ENCODE peak calls at places on chromosomes 11 and 22, in nine cellular contexts. Q is neural progenitor cell, S is HCT116, L is OCI-LY7, Y is hepatocyte, H is GM23248, X is PC-3, B is SK-N-SH, T is GM23338. C is an unnamed sample. For H3K79me2, the result is how much of the 10 kb centered on the place peaks cover.

GRCh38 chr11:1563149-1563638 is 8.9 kb downstream of the DUSP8 start:
- DNase-seq in Q (no peak), S (no peak), L (no peak), Y (no peak), H (no peak), X (no peak), B (no peak), T (no peak), C (no peak)

GRCh38 chr11:78257654-78258053 is 68.9 kb downstream of the USP35 start:
- DNase-seq in Q (no peak), S (no peak), L (no peak), Y (no peak), H (no peak), X (no peak), B (no peak), T (no peak), C (no peak)

GRCh38 chr11:125224391-125225015 is 60.0 kb downstream of the PKNOX2 start:
- DNase-seq in Q (peak), S (peak), L (no peak), Y (peak), H (peak), X (peak), B (peak), T (peak), C (no peak)

GRCh38 chr11:115222863-115223530 is 281.2 kb downstream of the CADM1 start:
- DNase-seq in Q (no peak), S (no peak), L (peak), Y (no peak), H (peak), X (no peak), B (no peak), T (no peak), C (peak)

GRCh38 chr11:64448599-64449380 is 89.8 kb downstream of the RPS6KA4 start:
- DNase-seq in Q (peak), S (peak), L (peak), Y (peak), H (peak), X (peak), B (peak), T (peak), C (peak)

GRCh38 chr11:73784734-73785133 is 2.9 kb upstream of the MRPL48 start:
- DNase-seq in Q (no peak), S (no peak), L (no peak), Y (no peak), H (no peak), X (no peak), B (no peak), T (no peak), C (no peak)

GRCh38 chr11:120431633-120432032 is 79.9 kb upstream of the GRIK4 start:
- DNase-seq in Q (peak), S (peak), L (peak), Y (peak), H (peak), X (peak), B (peak), T (peak), C (peak)

GRCh38 chr11:9020881-9021280 is 17.1 kb upstream of the NRIP3 start:
- DNase-seq in Q (no peak), S (no peak), L (no peak), Y (no peak), H (no peak), X (no peak), B (no peak), T (no peak), C (no peak)

GRCh38 chr11:12086271-12087074 is 23.9 kb upstream of the MICAL2 start:
- DNase-seq in Q (no peak), S (peak), L (no peak), Y (peak), H (peak), X (peak), B (no peak), T (no peak), C (no peak)

GRCh38 chr11:80899381-80899780 is 1458.6 kb upstream of the TENM4 start:
- DNase-seq in Q (no peak), S (no peak), L (no peak), Y (no peak), H (peak), X (peak), B (no peak), T (no peak), C (no peak)

GRCh38 chr11:6638437-6638836 is 17.2 kb downstream of the DCHS1 start:
- DNase-seq in Q (no peak), S (no peak), L (no peak), Y (no peak), H (no peak), X (no peak), B (no peak), T (no peak), C (no peak)

GRCh38 chr11:128156486-128156885 is 430.9 kb downstream of the ETS1 start:
- DNase-seq in Q (peak), S (no peak), L (no peak), Y (no peak), H (no peak), X (peak), B (no peak), T (no peak), C (no peak)

GRCh38 chr22:42686756-42687491 is 33.7 kb downstream of the A4GALT start:
- DNase-seq in Q (no peak), S (no peak), L (no peak), Y (no peak), H (no peak), X (no peak), B (no peak), T (no peak), C (no peak)

GRCh38 chr11:34758262-34758661 is 137.4 kb downstream of the EHF start:
- DNase-seq in Q (no peak), S (no peak), L (no peak), Y (no peak), H (no peak), X (no peak), B (peak), T (no peak), C (no peak)

GRCh38 chr22:22663861-22664800 is 19.7 kb downstream of the GGTLC2 start:
- DNase-seq in Q (no peak), S (no peak), L (no peak), Y (no peak), H (no peak), X (peak), B (no peak), T (no peak), C (no peak)

GRCh38 chr11:58204042-58204441 is at the start of gene OR1S2:
- DNase-seq in Q (no peak), S (no peak), L (no peak), Y (no peak), H (no peak), X (no peak), B (no peak), T (no peak), C (no peak)

GRCh38 chr11:19060629-19061028 is at the start of gene MRGPRX2:
- DNase-seq in Q (no peak), S (no peak), L (no peak), Y (no peak), H (no peak), X (no peak), B (no peak), T (no peak), C (no peak)

GRCh38 chr22:30127749-30128166 is 47.5 kb downstream of the HORMAD2 start:
- DNase-seq in Q (no peak), S (no peak), L (no peak), Y (no peak), H (peak), X (no peak), B (no peak), T (no peak), C (no peak)

GRCh38 chr22:23786261-23786710 is 480 bp upstream of the SMARCB1 start:
- DNase-seq in Q (no peak), S (no peak), L (peak), Y (no peak), H (no peak), X (no peak), B (peak), T (no peak), C (peak)

GRCh38 chr22:50007057-50007511 is 5.5 kb downstream of the IL17REL start:
- DNase-seq in Q (no peak), S (no peak), L (no peak), Y (peak), H (no peak), X (peak), B (no peak), T (no peak), C (no peak)

GRCh38 chr11:94140154-94140655 is 11.6 kb downstream of the PANX1 start:
- DNase-seq in Q (no peak), S (no peak), L (no peak), Y (no peak), H (no peak), X (no peak), B (no peak), T (no peak), C (no peak)

GRCh38 chr11:61489833-61490585 is 18.5 kb upstream of the LRRC10B start:
- DNase-seq in Q (peak), S (no peak), L (no peak), Y (peak), H (peak), X (peak), B (peak), T (peak), C (no peak)

GRCh38 chr22:17313591-17313990 is 55.7 kb upstream of the CECR2 start:
- DNase-seq in Q (no peak), S (no peak), L (no peak), Y (no peak), H (no peak), X (no peak), B (no peak), T (no peak), C (no peak)

GRCh38 chr11:60208146-60208895 is 25.4 kb upstream of the MS4A6A start:
- DNase-seq in Q (peak), S (no peak), L (no peak), Y (no peak), H (no peak), X (no peak), B (no peak), T (no peak), C (no peak)

GRCh38 chr11:122803716-122804115 is 34.6 kb upstream of the CRTAM start:
- DNase-seq in Q (no peak), S (no peak), L (no peak), Y (no peak), H (peak), X (peak), B (no peak), T (no peak), C (no peak)

GRCh38 chr11:47394322-47395224 is 13.8 kb upstream of the SLC39A13 start:
- DNase-seq in Q (peak), S (no peak), L (peak), Y (no peak), H (no peak), X (no peak), B (no peak), T (no peak), C (peak)

GRCh38 chr11:111975076-111975806 is 38.1 kb downstream of the DIXDC1 start:
- DNase-seq in Q (no peak), S (no peak), L (no peak), Y (no peak), H (peak), X (peak), B (no peak), T (no peak), C (no peak)

GRCh38 chr11:72433455-72434061 is 773 bp downstream of the CLPB start:
- DNase-seq in Q (no peak), S (no peak), L (peak), Y (no peak), H (no peak), X (peak), B (no peak), T (no peak), C (no peak)

GRCh38 chr22:33477131-33478111 is 419.2 kb upstream of the SYN3 start:
- DNase-seq in Q (no peak), S (no peak), L (no peak), Y (no peak), H (no peak), X (no peak), B (no peak), T (no peak), C (no peak)

GRCh38 chr11:83568474-83568873 is 282.3 kb upstream of the CCDC90B start:
- DNase-seq in Q (no peak), S (no peak), L (no peak), Y (no peak), H (peak), X (no peak), B (no peak), T (no peak), C (no peak)

GRCh38 chr11:83571301-83571700 is 285.1 kb upstream of the CCDC90B start:
- DNase-seq in Q (no peak), S (no peak), L (no peak), Y (no peak), H (peak), X (no peak), B (no peak), T (peak), C (no peak)

GRCh38 chr11:83566948-83567347 is 280.8 kb upstream of the CCDC90B start:
- DNase-seq in Q (no peak), S (no peak), L (no peak), Y (peak), H (peak), X (peak), B (no peak), T (no peak), C (no peak)

GRCh38 chr11:83572521-83572920 is 286.4 kb upstream of the CCDC90B start:
- DNase-seq in Q (no peak), S (no peak), L (no peak), Y (no peak), H (peak), X (no peak), B (no peak), T (peak), C (no peak)

DNA sequence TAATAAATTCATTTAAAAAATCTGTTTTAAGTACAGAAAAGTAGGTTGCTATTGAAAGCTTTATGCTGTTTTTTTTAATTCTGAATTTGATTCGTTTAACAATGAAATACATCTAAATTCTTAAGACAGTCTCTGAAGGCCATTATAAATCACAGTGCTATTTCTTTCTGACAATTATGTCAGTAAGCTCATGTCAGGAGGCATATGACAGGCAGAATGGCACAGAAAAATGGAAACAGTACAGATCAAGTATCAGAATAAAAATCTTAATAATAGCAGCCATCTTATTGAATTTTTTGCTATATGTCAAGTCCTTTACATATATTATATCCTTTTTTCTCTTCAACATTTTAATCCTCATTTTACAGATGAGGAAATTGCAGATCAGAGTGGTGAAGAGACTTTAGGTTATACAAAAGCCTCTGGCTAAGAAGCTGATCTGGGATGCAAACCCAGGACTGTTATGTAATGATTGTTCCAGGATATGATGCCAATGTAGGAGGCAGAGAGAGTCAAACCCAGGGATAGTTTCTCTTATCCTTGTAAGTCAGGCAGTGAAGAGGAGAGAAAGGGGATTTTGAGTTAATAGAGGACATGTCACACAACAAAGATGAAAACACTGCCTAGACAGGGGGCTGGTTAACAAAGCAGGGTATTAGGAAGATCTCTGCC is 283.1 kb upstream of the CCDC90B start:
- DNase-seq in Q (no peak), S (no peak), L (no peak), Y (no peak), H (peak), X (no peak), B (no peak), T (no peak), C (no peak)
- TF ChIP-seq EZH2phosphoT487 in Q (no peak), S (no peak), L (no peak), Y (no peak), H (no peak), X (no peak), B (no peak), T (no peak), C (no peak)

GRCh38 chr11:121497176-121497995 is 44.6 kb upstream of the SORL1-AS1 start:
- DNase-seq in Q (peak), S (no peak), L (no peak), Y (no peak), H (no peak), X (no peak), B (no peak), T (peak), C (no peak)

GRCh38 chr11:121499405-121499804 is 46.6 kb upstream of the SORL1-AS1 start:
- DNase-seq in Q (no peak), S (no peak), L (no peak), Y (no peak), H (no peak), X (no peak), B (no peak), T (no peak), C (no peak)

GRCh38 chr11:121500275-121500674 is 47.5 kb upstream of the SORL1-AS1 start:
- DNase-seq in Q (no peak), S (no peak), L (no peak), Y (no peak), H (no peak), X (no peak), B (no peak), T (no peak), C (no peak)

GRCh38 chr11:121489823-121490222 is 37.1 kb upstream of the SORL1-AS1 start:
- DNase-seq in Q (no peak), S (no peak), L (no peak), Y (no peak), H (no peak), X (no peak), B (no peak), T (no peak), C (no peak)

DNA sequence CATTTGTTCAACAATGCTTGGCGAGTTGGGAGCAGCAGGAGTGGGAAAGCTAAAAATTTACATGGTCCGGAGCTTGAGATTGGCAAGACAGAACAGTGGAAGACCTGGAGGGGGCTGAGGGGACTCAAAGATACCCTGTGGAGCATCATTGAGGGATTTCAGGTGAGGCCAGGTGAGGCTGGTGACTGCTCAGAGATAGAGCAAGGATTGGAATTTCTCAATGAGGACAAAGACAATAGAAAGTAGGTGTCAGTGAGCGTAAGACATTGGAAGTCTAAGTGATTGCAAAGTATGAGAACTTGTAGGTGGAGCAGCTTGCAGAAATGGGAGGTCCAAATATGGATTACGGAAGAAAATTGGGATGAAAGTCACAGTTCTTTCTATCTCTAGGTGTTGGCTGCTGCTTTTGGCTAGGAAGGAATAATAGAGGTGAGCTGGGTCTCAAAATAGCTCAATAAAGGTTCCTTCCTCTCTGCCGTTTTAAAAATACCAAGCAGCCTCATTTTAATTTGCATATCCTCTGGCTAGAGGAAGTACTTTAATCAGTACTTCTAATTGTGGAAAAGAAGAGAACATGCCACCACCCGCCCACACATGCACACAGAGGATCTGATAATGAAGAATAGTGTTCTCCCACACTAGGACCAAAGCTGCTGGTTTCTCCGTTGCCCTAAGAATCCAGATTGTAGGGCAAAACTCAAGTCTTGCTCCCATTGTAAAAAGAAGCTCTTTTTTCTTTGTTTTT is 41.8 kb upstream of the SORL1-AS1 start:
- DNase-seq in Q (no peak), S (no peak), L (peak), Y (no peak), H (no peak), X (no peak), B (no peak), T (peak), C (peak)
- H3K79me2 ChIP-seq in Q (under half), S (under half), L (half or more), Y (under half), H (under half), X (under half), B (under half), T (under half), C (under half)

GRCh38 chr11:4094348-4095291 is at the start of gene RRM1:
- DNase-seq in Q (peak), S (peak), L (peak), Y (peak), H (peak), X (peak), B (peak), T (peak), C (peak)
- TF ChIP-seq EZH2phosphoT487 in Q (no peak), S (no peak), L (no peak), Y (no peak), H (no peak), X (no peak), B (no peak), T (no peak), C (no peak)

DNA sequence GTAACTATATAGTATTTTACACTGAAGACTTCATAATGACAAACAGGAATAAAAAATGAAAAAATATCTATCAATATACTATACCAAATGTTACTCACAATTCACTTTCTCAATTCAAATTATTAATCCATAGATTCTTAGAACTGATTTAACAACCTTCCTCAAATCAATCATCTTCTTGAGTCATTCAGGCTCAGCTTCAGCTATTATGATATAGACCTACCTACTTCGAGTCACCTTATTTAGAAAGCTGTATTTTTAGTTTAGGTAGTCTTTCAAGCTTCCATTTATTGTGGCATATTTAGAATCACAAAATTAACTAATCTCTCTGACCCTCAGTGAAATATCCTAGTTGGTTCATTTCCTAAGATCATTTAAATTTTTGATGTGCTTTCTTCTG is 8.2 kb downstream of the CREBZF start:
- DNase-seq in Q (no peak), S (no peak), L (no peak), Y (no peak), H (no peak), X (no peak), B (no peak), T (no peak), C (no peak)
- H3K79me2 ChIP-seq in Q (half or more), S (half or more), L (half or more), Y (half or more), H (half or more), X (half or more), B (half or more), T (under half), C (half or more)

GRCh38 chr22:38798496-38798895 is 4.6 kb upstream of the DNAL4 start:
- DNase-seq in Q (no peak), S (no peak), L (no peak), Y (no peak), H (no peak), X (no peak), B (no peak), T (no peak), C (no peak)
- TF ChIP-seq EZH2phosphoT487 in Q (no peak), S (no peak), L (no peak), Y (no peak), H (no peak), X (no peak), B (no peak), T (no peak), C (no peak)

GRCh38 chr22:25753252-25753651 is 11.3 kb downstream of the MYO18B start:
- DNase-seq in Q (no peak), S (no peak), L (no peak), Y (no peak), H (no peak), X (no peak), B (no peak), T (no peak), C (no peak)
- H3K79me2 ChIP-seq in Q (under half), S (under half), L (under half), Y (under half), H (under half), X (under half), B (under half), T (under half), C (under half)

C was measured in MM.1S.